ENCODE peak calls at places on chromosomes 3 and 15, in ten cellular contexts. One of them, this sample, is unnamed.
A peak's percentile ranks its signal among the peaks of the same experiment; 100 is the strongest.

GRCh38 chr3:179653777-179654117 is 907 bp downstream of the USP13 start:
- DNase-seq in transverse colon: peak; percentile 7
- DNase-seq in esophagus squamous epithelium: no peak
- DNase-seq in upper lobe of right lung: peak; percentile 67
- DNase-seq in RWPE2: no peak
- DNase-seq in CD8-positive, alpha-beta memory T cell: no peak
- DNase-seq in effector memory CD4-positive, alpha-beta T cell: no peak
- DNase-seq in stomach: no peak
- DNase-seq in A549: peak; percentile 31
- DNase-seq in fibroblast of lung: no peak
- DNase-seq in this sample: no peak

GRCh38 chr15:99074446-99074845 is 30.4 kb upstream of the SYNM start:
- DNase-seq in transverse colon: no peak
- DNase-seq in esophagus squamous epithelium: no peak
- DNase-seq in upper lobe of right lung: peak; percentile 2
- DNase-seq in RWPE2: no peak
- DNase-seq in CD8-positive, alpha-beta memory T cell: no peak
- DNase-seq in effector memory CD4-positive, alpha-beta T cell: no peak
- DNase-seq in stomach: no peak
- DNase-seq in A549: no peak
- DNase-seq in fibroblast of lung: no peak
- DNase-seq in this sample: no peak

GRCh38 chr15:59273266-59273665 is 66.6 kb downstream of the LDHAL6B start:
- DNase-seq in transverse colon: no peak
- DNase-seq in esophagus squamous epithelium: no peak
- DNase-seq in upper lobe of right lung: no peak
- DNase-seq in RWPE2: no peak
- DNase-seq in CD8-positive, alpha-beta memory T cell: no peak
- DNase-seq in effector memory CD4-positive, alpha-beta T cell: no peak
- DNase-seq in stomach: no peak
- DNase-seq in A549: peak; percentile 91
- DNase-seq in fibroblast of lung: no peak
- DNase-seq in this sample: no peak

GRCh38 chr3:126340596-126340942 is 16.6 kb downstream of the KLF15 start:
- DNase-seq in transverse colon: peak; percentile 3
- DNase-seq in esophagus squamous epithelium: no peak
- DNase-seq in upper lobe of right lung: peak; percentile 40
- DNase-seq in RWPE2: peak; percentile 43
- DNase-seq in CD8-positive, alpha-beta memory T cell: no peak
- DNase-seq in effector memory CD4-positive, alpha-beta T cell: no peak
- DNase-seq in stomach: no peak
- DNase-seq in A549: no peak
- DNase-seq in fibroblast of lung: no peak
- DNase-seq in this sample: no peak

GRCh38 chr3:195925746-195926145 is 17.4 kb upstream of the TNK2 start:
- DNase-seq in transverse colon: no peak
- DNase-seq in esophagus squamous epithelium: no peak
- DNase-seq in upper lobe of right lung: no peak
- DNase-seq in RWPE2: no peak
- DNase-seq in CD8-positive, alpha-beta memory T cell: no peak
- DNase-seq in effector memory CD4-positive, alpha-beta T cell: no peak
- DNase-seq in stomach: no peak
- DNase-seq in A549: no peak
- DNase-seq in fibroblast of lung: no peak
- DNase-seq in this sample: no peak

GRCh38 chr3:55074861-55075260 is 147.0 kb upstream of the LRTM1 start:
- DNase-seq in transverse colon: no peak
- DNase-seq in esophagus squamous epithelium: no peak
- DNase-seq in upper lobe of right lung: no peak
- DNase-seq in RWPE2: no peak
- DNase-seq in CD8-positive, alpha-beta memory T cell: no peak
- DNase-seq in effector memory CD4-positive, alpha-beta T cell: no peak
- DNase-seq in stomach: no peak
- DNase-seq in A549: no peak
- DNase-seq in fibroblast of lung: peak; percentile 34
- DNase-seq in this sample: no peak

GRCh38 chr15:75065467-75065850 is 42.1 kb downstream of the PPCDC start:
- DNase-seq in transverse colon: no peak
- DNase-seq in esophagus squamous epithelium: no peak
- DNase-seq in upper lobe of right lung: peak; percentile 25
- DNase-seq in RWPE2: no peak
- DNase-seq in CD8-positive, alpha-beta memory T cell: no peak
- DNase-seq in effector memory CD4-positive, alpha-beta T cell: no peak
- DNase-seq in stomach: no peak
- DNase-seq in A549: no peak
- DNase-seq in fibroblast of lung: no peak
- DNase-seq in this sample: no peak

GRCh38 chr3:154889227-154889634 is 190.9 kb upstream of the MME start:
- DNase-seq in transverse colon: no peak
- DNase-seq in esophagus squamous epithelium: no peak
- DNase-seq in upper lobe of right lung: no peak
- DNase-seq in RWPE2: no peak
- DNase-seq in CD8-positive, alpha-beta memory T cell: no peak
- DNase-seq in effector memory CD4-positive, alpha-beta T cell: no peak
- DNase-seq in stomach: no peak
- DNase-seq in A549: no peak
- DNase-seq in fibroblast of lung: no peak
- DNase-seq in this sample: no peak

GRCh38 chr3:48565591-48566400 is 2.2 kb upstream of the UCN2 start:
- DNase-seq in transverse colon: no peak
- DNase-seq in esophagus squamous epithelium: no peak
- DNase-seq in upper lobe of right lung: no peak
- DNase-seq in RWPE2: no peak
- DNase-seq in CD8-positive, alpha-beta memory T cell: no peak
- DNase-seq in effector memory CD4-positive, alpha-beta T cell: no peak
- DNase-seq in stomach: no peak
- DNase-seq in A549: peak; percentile 56
- DNase-seq in fibroblast of lung: peak; percentile 73
- DNase-seq in this sample: no peak

GRCh38 chr3:131543714-131544113 is 40.9 kb upstream of the MRPL3 start:
- DNase-seq in transverse colon: peak; percentile 42
- DNase-seq in esophagus squamous epithelium: no peak
- DNase-seq in upper lobe of right lung: no peak
- DNase-seq in RWPE2: no peak
- DNase-seq in CD8-positive, alpha-beta memory T cell: no peak
- DNase-seq in effector memory CD4-positive, alpha-beta T cell: no peak
- DNase-seq in stomach: peak; percentile 76
- DNase-seq in A549: peak; percentile 73
- DNase-seq in fibroblast of lung: peak; percentile 97
- DNase-seq in this sample: no peak

GRCh38 chr3:134368751-134369105 is 5.5 kb downstream of the AMOTL2 start:
- DNase-seq in transverse colon: no peak
- DNase-seq in esophagus squamous epithelium: no peak
- DNase-seq in upper lobe of right lung: peak; percentile 36
- DNase-seq in RWPE2: no peak
- DNase-seq in CD8-positive, alpha-beta memory T cell: no peak
- DNase-seq in effector memory CD4-positive, alpha-beta T cell: no peak
- DNase-seq in stomach: no peak
- DNase-seq in A549: no peak
- DNase-seq in fibroblast of lung: no peak
- DNase-seq in this sample: no peak

GRCh38 chr3:134367412-134367811 is 6.8 kb downstream of the AMOTL2 start:
- DNase-seq in transverse colon: no peak
- DNase-seq in esophagus squamous epithelium: no peak
- DNase-seq in upper lobe of right lung: peak; percentile 57
- DNase-seq in RWPE2: no peak
- DNase-seq in CD8-positive, alpha-beta memory T cell: no peak
- DNase-seq in effector memory CD4-positive, alpha-beta T cell: no peak
- DNase-seq in stomach: no peak
- DNase-seq in A549: no peak
- DNase-seq in fibroblast of lung: no peak
- DNase-seq in this sample: peak; percentile 79

GRCh38 chr3:134366928-134367352 is 7.3 kb downstream of the AMOTL2 start:
- DNase-seq in transverse colon: no peak
- DNase-seq in esophagus squamous epithelium: no peak
- DNase-seq in upper lobe of right lung: no peak
- DNase-seq in RWPE2: no peak
- DNase-seq in CD8-positive, alpha-beta memory T cell: no peak
- DNase-seq in effector memory CD4-positive, alpha-beta T cell: no peak
- DNase-seq in stomach: peak; percentile 67
- DNase-seq in A549: no peak
- DNase-seq in fibroblast of lung: peak; percentile 31
- DNase-seq in this sample: peak; percentile 66

GRCh38 chr3:134369231-134369741 is 5.0 kb downstream of the AMOTL2 start:
- DNase-seq in transverse colon: no peak
- DNase-seq in esophagus squamous epithelium: no peak
- DNase-seq in upper lobe of right lung: peak; percentile 22
- DNase-seq in RWPE2: no peak
- DNase-seq in CD8-positive, alpha-beta memory T cell: no peak
- DNase-seq in effector memory CD4-positive, alpha-beta T cell: no peak
- DNase-seq in stomach: no peak
- DNase-seq in A549: no peak
- DNase-seq in fibroblast of lung: peak; percentile 57
- DNase-seq in this sample: no peak

GRCh38 chr3:134367869-134368750 is 6.1 kb downstream of the AMOTL2 start:
- DNase-seq in transverse colon: no peak
- DNase-seq in esophagus squamous epithelium: no peak
- DNase-seq in upper lobe of right lung: peak; percentile 39
- DNase-seq in RWPE2: peak; percentile 16
- DNase-seq in CD8-positive, alpha-beta memory T cell: no peak
- DNase-seq in effector memory CD4-positive, alpha-beta T cell: no peak
- DNase-seq in stomach: no peak
- DNase-seq in A549: no peak
- DNase-seq in fibroblast of lung: no peak
- DNase-seq in this sample: peak; percentile 37
- H3K4me1 ChIP-seq in transverse colon: peaks cover 97% of the 10 kb centered on the region
- H3K4me1 ChIP-seq in esophagus squamous epithelium: peaks cover 94% of the 10 kb centered on the region
- H3K4me1 ChIP-seq in upper lobe of right lung: peaks cover 85% of the 10 kb centered on the region
- H3K4me1 ChIP-seq in RWPE2: peaks cover 72% of the 10 kb centered on the region
- H3K4me1 ChIP-seq in CD8-positive, alpha-beta memory T cell: peaks cover 24% of the 10 kb centered on the region
- H3K4me1 ChIP-seq in effector memory CD4-positive, alpha-beta T cell: peaks cover 23% of the 10 kb centered on the region
- H3K4me1 ChIP-seq in stomach: peaks cover 98% of the 10 kb centered on the region
- H3K4me1 ChIP-seq in A549: peaks cover 88% of the 10 kb centered on the region
- H3K4me1 ChIP-seq in fibroblast of lung: peaks cover 77% of the 10 kb centered on the region
- H3K4me1 ChIP-seq in this sample: peaks cover 100% of the 10 kb centered on the region

GRCh38 chr15:91865903-91866302 is 12.4 kb downstream of the SLCO3A1 start:
- DNase-seq in transverse colon: no peak
- DNase-seq in esophagus squamous epithelium: no peak
- DNase-seq in upper lobe of right lung: no peak
- DNase-seq in RWPE2: no peak
- DNase-seq in CD8-positive, alpha-beta memory T cell: no peak
- DNase-seq in effector memory CD4-positive, alpha-beta T cell: no peak
- DNase-seq in stomach: no peak
- DNase-seq in A549: no peak
- DNase-seq in fibroblast of lung: no peak
- DNase-seq in this sample: no peak

GRCh38 chr15:91863621-91864255 is 10.2 kb downstream of the SLCO3A1 start:
- DNase-seq in transverse colon: no peak
- DNase-seq in esophagus squamous epithelium: no peak
- DNase-seq in upper lobe of right lung: no peak
- DNase-seq in RWPE2: no peak
- DNase-seq in CD8-positive, alpha-beta memory T cell: no peak
- DNase-seq in effector memory CD4-positive, alpha-beta T cell: no peak
- DNase-seq in stomach: no peak
- DNase-seq in A549: no peak
- DNase-seq in fibroblast of lung: no peak
- DNase-seq in this sample: no peak

GRCh38 chr15:91862891-91863520 is 9.5 kb downstream of the SLCO3A1 start:
- DNase-seq in transverse colon: no peak
- DNase-seq in esophagus squamous epithelium: no peak
- DNase-seq in upper lobe of right lung: no peak
- DNase-seq in RWPE2: no peak
- DNase-seq in CD8-positive, alpha-beta memory T cell: no peak
- DNase-seq in effector memory CD4-positive, alpha-beta T cell: no peak
- DNase-seq in stomach: no peak
- DNase-seq in A549: no peak
- DNase-seq in fibroblast of lung: no peak
- DNase-seq in this sample: no peak

GRCh38 chr15:91865486-91865885 is 12.0 kb downstream of the SLCO3A1 start:
- DNase-seq in transverse colon: no peak
- DNase-seq in esophagus squamous epithelium: no peak
- DNase-seq in upper lobe of right lung: no peak
- DNase-seq in RWPE2: no peak
- DNase-seq in CD8-positive, alpha-beta memory T cell: no peak
- DNase-seq in effector memory CD4-positive, alpha-beta T cell: no peak
- DNase-seq in stomach: no peak
- DNase-seq in A549: no peak
- DNase-seq in fibroblast of lung: no peak
- DNase-seq in this sample: no peak

DNA sequence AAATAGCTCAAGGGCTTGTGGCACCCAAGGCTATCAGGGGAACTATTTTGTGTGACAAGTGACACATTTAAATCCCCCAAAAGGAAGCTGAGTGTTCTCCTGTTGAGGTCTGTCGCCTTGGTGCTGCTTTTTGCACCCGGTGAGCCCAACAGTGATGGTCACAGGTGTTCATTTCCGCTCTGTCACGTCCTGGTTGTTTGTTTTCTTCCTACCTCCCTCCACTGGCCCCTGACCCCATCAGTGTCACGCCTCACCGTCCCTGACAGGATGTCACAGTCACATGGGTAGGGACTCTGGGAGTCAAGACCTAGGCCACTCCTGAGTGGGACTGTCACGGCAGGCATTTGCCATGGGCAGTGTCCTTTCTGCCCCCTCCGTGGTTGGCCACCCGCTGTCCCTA is 11.2 kb downstream of the SLCO3A1 start:
- DNase-seq in transverse colon: no peak
- DNase-seq in esophagus squamous epithelium: no peak
- DNase-seq in upper lobe of right lung: no peak
- DNase-seq in RWPE2: no peak
- DNase-seq in CD8-positive, alpha-beta memory T cell: peak; percentile 15
- DNase-seq in effector memory CD4-positive, alpha-beta T cell: no peak
- DNase-seq in stomach: no peak
- DNase-seq in A549: no peak
- DNase-seq in fibroblast of lung: no peak
- DNase-seq in this sample: no peak
- H3K4me1 ChIP-seq in transverse colon: peaks cover 54% of the 10 kb centered on the region
- H3K4me1 ChIP-seq in esophagus squamous epithelium: peaks cover 62% of the 10 kb centered on the region
- H3K4me1 ChIP-seq in upper lobe of right lung: peaks cover 73% of the 10 kb centered on the region
- H3K4me1 ChIP-seq in RWPE2: peaks cover 50% of the 10 kb centered on the region
- H3K4me1 ChIP-seq in CD8-positive, alpha-beta memory T cell: peaks cover 83% of the 10 kb centered on the region
- H3K4me1 ChIP-seq in effector memory CD4-positive, alpha-beta T cell: peaks cover 75% of the 10 kb centered on the region
- H3K4me1 ChIP-seq in stomach: peaks cover 87% of the 10 kb centered on the region
- H3K4me1 ChIP-seq in A549: peaks cover 32% of the 10 kb centered on the region
- H3K4me1 ChIP-seq in fibroblast of lung: peaks cover 30% of the 10 kb centered on the region
- H3K4me1 ChIP-seq in this sample: peaks cover 63% of the 10 kb centered on the region

DNA sequence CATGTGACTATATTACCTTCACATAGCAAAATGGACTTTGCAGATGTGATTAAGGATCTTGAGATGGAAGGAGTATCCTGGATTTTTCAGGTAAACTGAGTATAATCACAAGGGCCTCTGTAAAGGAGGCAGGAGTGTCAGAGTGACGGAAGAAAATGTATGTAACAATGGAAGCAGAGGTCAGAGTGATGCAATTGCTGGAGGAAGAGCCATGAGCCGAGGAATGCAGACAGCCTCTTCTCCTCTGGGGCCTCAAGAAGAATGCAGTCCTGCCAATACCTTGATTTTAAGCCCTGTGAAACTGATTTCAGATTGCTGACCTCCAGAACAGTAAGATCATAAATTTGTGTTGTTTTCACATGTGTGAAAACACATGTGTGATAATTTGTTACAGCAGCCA is 15.1 kb downstream of the HEMK1 start:
- DNase-seq in transverse colon: no peak
- DNase-seq in esophagus squamous epithelium: no peak
- DNase-seq in upper lobe of right lung: no peak
- DNase-seq in RWPE2: no peak
- DNase-seq in CD8-positive, alpha-beta memory T cell: no peak
- DNase-seq in effector memory CD4-positive, alpha-beta T cell: no peak
- DNase-seq in stomach: no peak
- DNase-seq in A549: no peak
- DNase-seq in fibroblast of lung: no peak
- DNase-seq in this sample: no peak
- H3K4me1 ChIP-seq in transverse colon: no peaks in the 10 kb centered on the region
- H3K4me1 ChIP-seq in esophagus squamous epithelium: no peaks in the 10 kb centered on the region
- H3K4me1 ChIP-seq in upper lobe of right lung: peaks cover 50% of the 10 kb centered on the region
- H3K4me1 ChIP-seq in RWPE2: no peaks in the 10 kb centered on the region
- H3K4me1 ChIP-seq in CD8-positive, alpha-beta memory T cell: peaks cover 54% of the 10 kb centered on the region
- H3K4me1 ChIP-seq in effector memory CD4-positive, alpha-beta T cell: peaks cover 31% of the 10 kb centered on the region
- H3K4me1 ChIP-seq in stomach: peaks cover 14% of the 10 kb centered on the region
- H3K4me1 ChIP-seq in A549: no peaks in the 10 kb centered on the region
- H3K4me1 ChIP-seq in fibroblast of lung: no peaks in the 10 kb centered on the region
- H3K4me1 ChIP-seq in this sample: peaks cover 26% of the 10 kb centered on the region

GRCh38 chr3:50586763-50587070 is 17.4 kb downstream of the HEMK1 start:
- DNase-seq in transverse colon: no peak
- DNase-seq in esophagus squamous epithelium: no peak
- DNase-seq in upper lobe of right lung: no peak
- DNase-seq in RWPE2: no peak
- DNase-seq in CD8-positive, alpha-beta memory T cell: no peak
- DNase-seq in effector memory CD4-positive, alpha-beta T cell: no peak
- DNase-seq in stomach: no peak
- DNase-seq in A549: no peak
- DNase-seq in fibroblast of lung: no peak
- DNase-seq in this sample: no peak
- H3K4me1 ChIP-seq in transverse colon: peaks cover 6% of the 10 kb centered on the region
- H3K4me1 ChIP-seq in esophagus squamous epithelium: peaks cover 11% of the 10 kb centered on the region
- H3K4me1 ChIP-seq in upper lobe of right lung: peaks cover 62% of the 10 kb centered on the region
- H3K4me1 ChIP-seq in RWPE2: peaks cover 7% of the 10 kb centered on the region
- H3K4me1 ChIP-seq in CD8-positive, alpha-beta memory T cell: peaks cover 62% of the 10 kb centered on the region
- H3K4me1 ChIP-seq in effector memory CD4-positive, alpha-beta T cell: peaks cover 40% of the 10 kb centered on the region
- H3K4me1 ChIP-seq in stomach: peaks cover 37% of the 10 kb centered on the region
- H3K4me1 ChIP-seq in A549: peaks cover 8% of the 10 kb centered on the region
- H3K4me1 ChIP-seq in fibroblast of lung: no peaks in the 10 kb centered on the region
- H3K4me1 ChIP-seq in this sample: peaks cover 45% of the 10 kb centered on the region

This sample was measured in suprapubic skin.